ENCODE peak calls at places on chromosomes 13 and 19, in five cellular contexts. One of them, this sample, is unnamed.

GRCh38 chr19:50710094-50710493 is 9.5 kb downstream of the SHANK1 start:
- DNase-seq in BE2C: peak
- DNase-seq in upper lobe of right lung: no peak
- DNase-seq in activated CD8-positive, alpha-beta T cell treated with anti-CD3 and anti-CD28 coated beads for 36 hours: no peak
- DNase-seq in endothelial cell: no peak
- DNase-seq in this sample: no peak

GRCh38 chr13:39263033-39263432 is 224.8 kb downstream of the NHLRC3 start:
- DNase-seq in BE2C: peak
- DNase-seq in upper lobe of right lung: no peak
- DNase-seq in activated CD8-positive, alpha-beta T cell treated with anti-CD3 and anti-CD28 coated beads for 36 hours: peak
- DNase-seq in endothelial cell: peak
- DNase-seq in this sample: peak

GRCh38 chr13:78197231-78197630 is 278.6 kb upstream of the EDNRB start:
- DNase-seq in BE2C: no peak
- DNase-seq in upper lobe of right lung: no peak
- DNase-seq in activated CD8-positive, alpha-beta T cell treated with anti-CD3 and anti-CD28 coated beads for 36 hours: no peak
- DNase-seq in endothelial cell: no peak
- DNase-seq in this sample: no peak

GRCh38 chr19:54316746-54317107 is 3.8 kb upstream of the LILRA5 start:
- DNase-seq in BE2C: no peak
- DNase-seq in upper lobe of right lung: peak
- DNase-seq in activated CD8-positive, alpha-beta T cell treated with anti-CD3 and anti-CD28 coated beads for 36 hours: peak
- DNase-seq in endothelial cell: no peak
- DNase-seq in this sample: no peak

GRCh38 chr19:14214580-14214979 is 8.6 kb upstream of the ADGRL1 start:
- DNase-seq in BE2C: no peak
- DNase-seq in upper lobe of right lung: no peak
- DNase-seq in activated CD8-positive, alpha-beta T cell treated with anti-CD3 and anti-CD28 coated beads for 36 hours: no peak
- DNase-seq in endothelial cell: no peak
- DNase-seq in this sample: no peak

GRCh38 chr13:109862627-109863026 is 76.2 kb upstream of the IRS2 start:
- DNase-seq in BE2C: no peak
- DNase-seq in upper lobe of right lung: no peak
- DNase-seq in activated CD8-positive, alpha-beta T cell treated with anti-CD3 and anti-CD28 coated beads for 36 hours: no peak
- DNase-seq in endothelial cell: no peak
- DNase-seq in this sample: no peak

GRCh38 chr13:95124959-95125358 is 176.3 kb downstream of the ABCC4 start:
- DNase-seq in BE2C: no peak
- DNase-seq in upper lobe of right lung: no peak
- DNase-seq in activated CD8-positive, alpha-beta T cell treated with anti-CD3 and anti-CD28 coated beads for 36 hours: no peak
- DNase-seq in endothelial cell: no peak
- DNase-seq in this sample: no peak

GRCh38 chr19:3275583-3276340 is 51.3 kb downstream of the CELF5 start:
- DNase-seq in BE2C: peak
- DNase-seq in upper lobe of right lung: peak
- DNase-seq in activated CD8-positive, alpha-beta T cell treated with anti-CD3 and anti-CD28 coated beads for 36 hours: peak
- DNase-seq in endothelial cell: peak
- DNase-seq in this sample: peak

GRCh38 chr19:57338798-57339378 is 12.2 kb upstream of the ZNF304 start:
- DNase-seq in BE2C: no peak
- DNase-seq in upper lobe of right lung: no peak
- DNase-seq in activated CD8-positive, alpha-beta T cell treated with anti-CD3 and anti-CD28 coated beads for 36 hours: no peak
- DNase-seq in endothelial cell: no peak
- DNase-seq in this sample: no peak

GRCh38 chr13:108463365-108463764 is 166.0 kb upstream of the MYO16 start:
- DNase-seq in BE2C: no peak
- DNase-seq in upper lobe of right lung: no peak
- DNase-seq in activated CD8-positive, alpha-beta T cell treated with anti-CD3 and anti-CD28 coated beads for 36 hours: no peak
- DNase-seq in endothelial cell: no peak
- DNase-seq in this sample: no peak

DNA sequence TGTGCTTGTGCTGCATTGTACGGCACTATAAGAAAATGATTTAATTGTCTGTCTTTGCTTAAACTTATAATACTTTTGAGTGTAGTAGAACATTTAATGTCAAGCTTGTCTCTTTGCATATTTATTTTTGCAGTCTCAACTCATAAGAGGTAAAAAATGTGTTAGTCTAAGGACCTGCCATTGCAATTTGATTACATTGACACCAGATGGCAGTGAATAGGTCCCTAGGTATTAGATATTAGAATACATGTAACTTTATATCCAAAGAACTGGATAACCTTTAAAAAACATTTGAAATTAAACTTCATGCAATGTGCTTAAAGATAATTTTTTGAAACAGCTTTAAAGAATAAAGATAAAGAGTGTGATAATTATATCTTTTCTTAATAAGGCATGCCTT is 1421.3 kb downstream of the OLFM4 start:
- DNase-seq in BE2C: no peak
- DNase-seq in upper lobe of right lung: no peak
- DNase-seq in activated CD8-positive, alpha-beta T cell treated with anti-CD3 and anti-CD28 coated beads for 36 hours: no peak
- DNase-seq in endothelial cell: no peak
- DNase-seq in this sample: no peak
- TF ChIP-seq CTCF in BE2C: peak
- TF ChIP-seq CTCF in upper lobe of right lung: peak
- TF ChIP-seq CTCF in activated CD8-positive, alpha-beta T cell treated with anti-CD3 and anti-CD28 coated beads for 36 hours: no peak
- TF ChIP-seq CTCF in endothelial cell: peak
- TF ChIP-seq CTCF in this sample: peak

GRCh38 chr19:47693489-47693888 is 19.7 kb upstream of the EHD2 start:
- DNase-seq in BE2C: no peak
- DNase-seq in upper lobe of right lung: no peak
- DNase-seq in activated CD8-positive, alpha-beta T cell treated with anti-CD3 and anti-CD28 coated beads for 36 hours: no peak
- DNase-seq in endothelial cell: no peak
- DNase-seq in this sample: no peak
- TF ChIP-seq CTCF in BE2C: no peak
- TF ChIP-seq CTCF in upper lobe of right lung: no peak
- TF ChIP-seq CTCF in activated CD8-positive, alpha-beta T cell treated with anti-CD3 and anti-CD28 coated beads for 36 hours: no peak
- TF ChIP-seq CTCF in endothelial cell: no peak
- TF ChIP-seq CTCF in this sample: no peak

DNA sequence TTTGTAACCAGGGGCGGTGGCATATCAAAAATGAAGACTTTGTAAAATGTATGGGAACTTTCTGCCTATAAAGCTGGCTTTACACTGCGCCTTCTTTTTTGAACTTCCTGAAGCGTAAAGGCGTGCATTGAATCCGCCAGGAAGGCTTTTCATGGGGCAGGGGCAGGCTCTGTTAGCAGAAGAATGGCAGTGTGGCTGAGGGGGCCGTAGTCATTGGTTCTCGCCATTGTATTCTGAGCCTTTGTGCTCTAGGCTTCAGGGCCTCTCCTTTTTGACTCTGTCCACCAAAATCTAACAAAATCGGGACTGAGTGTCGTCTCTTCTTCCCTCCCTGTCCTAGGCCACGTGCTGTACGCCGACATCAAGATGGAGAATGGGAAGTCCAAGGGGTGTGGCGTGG is 14.1 kb downstream of the PRAM1 start:
- DNase-seq in BE2C: no peak
- DNase-seq in upper lobe of right lung: no peak
- DNase-seq in activated CD8-positive, alpha-beta T cell treated with anti-CD3 and anti-CD28 coated beads for 36 hours: no peak
- DNase-seq in endothelial cell: no peak
- DNase-seq in this sample: no peak
- TF ChIP-seq CTCF in BE2C: no peak
- TF ChIP-seq CTCF in upper lobe of right lung: no peak
- TF ChIP-seq CTCF in activated CD8-positive, alpha-beta T cell treated with anti-CD3 and anti-CD28 coated beads for 36 hours: no peak
- TF ChIP-seq CTCF in endothelial cell: no peak
- TF ChIP-seq CTCF in this sample: no peak

DNA sequence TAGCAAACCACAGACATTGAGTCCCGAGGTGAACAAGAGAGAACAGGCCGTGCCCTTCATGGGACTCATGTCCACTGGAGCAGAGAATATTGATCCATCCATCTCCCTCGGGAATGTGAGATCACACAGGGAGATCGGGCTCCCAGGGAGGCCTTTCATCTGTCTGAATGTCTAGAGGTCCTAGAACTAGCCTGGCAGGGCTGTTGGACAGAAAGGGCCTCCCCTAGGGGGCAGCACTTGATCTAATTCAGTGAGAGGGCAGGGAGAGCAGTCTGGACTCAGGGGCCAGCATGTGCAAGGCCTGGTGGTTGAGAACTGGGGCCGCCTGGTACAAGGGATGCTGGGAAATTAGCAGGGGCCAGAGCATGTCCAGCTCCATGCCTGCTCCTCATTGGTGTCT is 4.3 kb downstream of the RUVBL2 start:
- DNase-seq in BE2C: peak
- DNase-seq in upper lobe of right lung: no peak
- DNase-seq in activated CD8-positive, alpha-beta T cell treated with anti-CD3 and anti-CD28 coated beads for 36 hours: peak
- DNase-seq in endothelial cell: peak
- DNase-seq in this sample: peak
- TF ChIP-seq CTCF in BE2C: peak
- TF ChIP-seq CTCF in upper lobe of right lung: peak
- TF ChIP-seq CTCF in activated CD8-positive, alpha-beta T cell treated with anti-CD3 and anti-CD28 coated beads for 36 hours: peak
- TF ChIP-seq CTCF in endothelial cell: peak
- TF ChIP-seq CTCF in this sample: peak

DNA sequence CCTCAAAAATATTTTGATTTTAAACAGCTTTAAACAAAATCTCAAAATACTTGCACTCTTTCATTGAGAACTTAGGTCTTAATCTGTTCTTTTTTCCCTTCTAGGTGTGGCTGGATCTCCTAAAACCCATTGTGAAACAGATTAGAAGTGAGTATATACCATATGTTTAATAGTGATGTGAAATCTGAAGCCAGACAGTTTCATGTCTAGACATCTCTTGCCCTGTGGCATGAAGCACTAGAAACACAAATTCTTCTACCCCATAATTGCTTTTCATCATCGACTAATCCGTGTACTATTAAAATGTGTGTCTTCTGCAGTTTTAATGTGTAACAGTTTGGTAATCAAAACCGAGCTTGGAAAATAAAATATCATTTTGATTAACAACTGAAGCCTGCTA is 188.2 kb upstream of the RNF113B start:
- DNase-seq in BE2C: no peak
- DNase-seq in upper lobe of right lung: no peak
- DNase-seq in activated CD8-positive, alpha-beta T cell treated with anti-CD3 and anti-CD28 coated beads for 36 hours: no peak
- DNase-seq in endothelial cell: no peak
- DNase-seq in this sample: no peak
- TF ChIP-seq CTCF in BE2C: no peak
- TF ChIP-seq CTCF in upper lobe of right lung: no peak
- TF ChIP-seq CTCF in activated CD8-positive, alpha-beta T cell treated with anti-CD3 and anti-CD28 coated beads for 36 hours: no peak
- TF ChIP-seq CTCF in endothelial cell: no peak
- TF ChIP-seq CTCF in this sample: no peak

GRCh38 chr19:34900245-34900644 is 26.5 kb upstream of the ZNF30 start:
- DNase-seq in BE2C: no peak
- DNase-seq in upper lobe of right lung: no peak
- DNase-seq in activated CD8-positive, alpha-beta T cell treated with anti-CD3 and anti-CD28 coated beads for 36 hours: no peak
- DNase-seq in endothelial cell: no peak
- DNase-seq in this sample: no peak

GRCh38 chr19:34904846-34905527 is 21.7 kb upstream of the ZNF30 start:
- DNase-seq in BE2C: no peak
- DNase-seq in upper lobe of right lung: no peak
- DNase-seq in activated CD8-positive, alpha-beta T cell treated with anti-CD3 and anti-CD28 coated beads for 36 hours: no peak
- DNase-seq in endothelial cell: peak
- DNase-seq in this sample: peak

DNA sequence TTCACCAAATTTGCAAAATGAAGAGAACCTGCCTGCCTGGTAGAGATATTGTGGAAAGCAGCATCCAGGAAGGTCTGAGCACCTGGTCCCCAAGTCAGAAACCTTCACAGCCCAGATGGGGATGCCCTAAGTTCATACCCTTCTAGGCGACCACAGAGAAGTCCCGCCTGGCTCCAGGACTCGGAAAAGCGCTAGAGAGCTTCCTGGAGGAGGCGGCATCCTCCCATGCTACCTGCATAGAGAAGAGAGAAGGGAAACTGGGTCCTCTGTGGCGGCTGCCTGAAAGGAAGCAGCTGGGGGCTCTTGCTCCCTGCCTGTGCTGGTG is 22.2 kb upstream of the ZNF30 start:
- DNase-seq in BE2C: no peak
- DNase-seq in upper lobe of right lung: no peak
- DNase-seq in activated CD8-positive, alpha-beta T cell treated with anti-CD3 and anti-CD28 coated beads for 36 hours: no peak
- DNase-seq in endothelial cell: no peak
- DNase-seq in this sample: no peak
- TF ChIP-seq CTCF in BE2C: no peak
- TF ChIP-seq CTCF in upper lobe of right lung: no peak
- TF ChIP-seq CTCF in activated CD8-positive, alpha-beta T cell treated with anti-CD3 and anti-CD28 coated beads for 36 hours: no peak
- TF ChIP-seq CTCF in endothelial cell: no peak
- TF ChIP-seq CTCF in this sample: no peak

GRCh38 chr13:98565726-98566577 is 11.0 kb downstream of the STK24 start:
- DNase-seq in BE2C: no peak
- DNase-seq in upper lobe of right lung: peak
- DNase-seq in activated CD8-positive, alpha-beta T cell treated with anti-CD3 and anti-CD28 coated beads for 36 hours: no peak
- DNase-seq in endothelial cell: no peak
- DNase-seq in this sample: no peak
- TF ChIP-seq CTCF in BE2C: no peak
- TF ChIP-seq CTCF in upper lobe of right lung: no peak
- TF ChIP-seq CTCF in activated CD8-positive, alpha-beta T cell treated with anti-CD3 and anti-CD28 coated beads for 36 hours: no peak
- TF ChIP-seq CTCF in endothelial cell: no peak
- TF ChIP-seq CTCF in this sample: no peak

DNA sequence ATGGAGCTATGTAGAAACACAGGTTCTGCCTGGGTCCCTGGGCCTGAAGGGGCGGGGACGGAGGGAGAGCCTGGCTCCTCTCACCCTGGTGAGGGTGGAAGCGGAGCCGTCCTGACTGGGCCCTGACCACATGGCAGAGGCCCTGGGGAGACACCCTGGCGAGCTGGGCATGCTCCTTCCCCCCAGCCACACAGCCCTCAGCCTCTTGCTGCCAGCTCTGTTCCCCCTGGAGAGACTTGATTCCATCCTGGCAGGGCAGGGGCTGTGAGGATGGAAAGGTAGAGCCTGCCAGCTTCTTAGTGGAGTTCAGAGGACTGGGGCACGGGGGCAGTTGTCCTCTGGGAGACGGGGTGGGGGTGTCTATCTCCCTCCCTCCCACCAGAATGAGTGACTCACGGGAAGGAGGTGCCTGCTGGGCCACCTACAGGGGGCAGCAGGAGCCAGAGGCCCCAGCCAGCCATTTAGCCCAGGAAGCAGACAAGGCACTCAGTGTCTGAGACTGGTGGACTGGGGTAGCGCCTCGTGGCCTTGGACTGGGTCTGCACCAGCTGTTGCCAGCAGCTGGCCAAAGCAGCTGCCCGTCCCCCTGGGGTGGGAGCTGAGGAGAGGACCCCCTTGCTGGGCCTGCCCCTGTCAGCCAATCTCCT is 22.8 kb upstream of the RNF17 start:
- DNase-seq in BE2C: no peak
- DNase-seq in upper lobe of right lung: no peak
- DNase-seq in activated CD8-positive, alpha-beta T cell treated with anti-CD3 and anti-CD28 coated beads for 36 hours: no peak
- DNase-seq in endothelial cell: no peak
- DNase-seq in this sample: no peak
- TF ChIP-seq CTCF in BE2C: peak
- TF ChIP-seq CTCF in upper lobe of right lung: peak
- TF ChIP-seq CTCF in activated CD8-positive, alpha-beta T cell treated with anti-CD3 and anti-CD28 coated beads for 36 hours: peak
- TF ChIP-seq CTCF in endothelial cell: peak
- TF ChIP-seq CTCF in this sample: no peak

This sample was measured in nephron progenitor cell.